ENCODE peak calls at places on chromosomes 1 and 21, in four cellular contexts. One of them, this sample, is unnamed.

GRCh38 chr1:183734600-183735036 is 70.3 kb upstream of the RGL1 start:
- DNase-seq in epithelial cell of esophagus: no peak
- DNase-seq in B cell: no peak
- DNase-seq in MCF 10A: peak
- DNase-seq in this sample: no peak

GRCh38 chr1:33878392-33878791 is 14.5 kb downstream of the HMGB4 start:
- DNase-seq in epithelial cell of esophagus: no peak
- DNase-seq in B cell: no peak
- DNase-seq in MCF 10A: no peak
- DNase-seq in this sample: no peak

GRCh38 chr1:216034506-216034905 is 388.7 kb downstream of the USH2A start:
- DNase-seq in epithelial cell of esophagus: peak
- DNase-seq in B cell: no peak
- DNase-seq in MCF 10A: peak
- DNase-seq in this sample: no peak

GRCh38 chr1:57252597-57253306 is 171.1 kb downstream of the DAB1 start:
- DNase-seq in epithelial cell of esophagus: peak
- DNase-seq in B cell: no peak
- DNase-seq in MCF 10A: no peak
- DNase-seq in this sample: no peak

GRCh38 chr1:61005572-61006386 is 76.6 kb upstream of the NFIA start:
- DNase-seq in epithelial cell of esophagus: no peak
- DNase-seq in B cell: no peak
- DNase-seq in MCF 10A: no peak
- DNase-seq in this sample: no peak

GRCh38 chr1:40978886-40979240 is 633 bp upstream of the CTPS1 start:
- DNase-seq in epithelial cell of esophagus: no peak
- DNase-seq in B cell: no peak
- DNase-seq in MCF 10A: no peak
- DNase-seq in this sample: no peak

GRCh38 chr1:154182342-154183044 is 9.4 kb downstream of the TPM3 start:
- DNase-seq in epithelial cell of esophagus: peak
- DNase-seq in B cell: peak
- DNase-seq in MCF 10A: peak
- DNase-seq in this sample: peak

GRCh38 chr21:43659136-43660000 is at the start of the genes HSF2BP and RRP1B:
- DNase-seq in epithelial cell of esophagus: peak
- DNase-seq in B cell: peak
- DNase-seq in MCF 10A: peak
- DNase-seq in this sample: peak

GRCh38 chr1:28322209-28322608 is 6.6 kb upstream of the MED18 start:
- DNase-seq in epithelial cell of esophagus: peak
- DNase-seq in B cell: no peak
- DNase-seq in MCF 10A: no peak
- DNase-seq in this sample: no peak

GRCh38 chr21:35324372-35325220 is 275.5 kb upstream of the RUNX1 start:
- DNase-seq in epithelial cell of esophagus: peak
- DNase-seq in B cell: no peak
- DNase-seq in MCF 10A: no peak
- DNase-seq in this sample: no peak

GRCh38 chr1:51044834-51045233 is 57.2 kb upstream of the C1orf185 start:
- DNase-seq in epithelial cell of esophagus: peak
- DNase-seq in B cell: no peak
- DNase-seq in MCF 10A: peak
- DNase-seq in this sample: no peak

GRCh38 chr1:62424412-62424811 is 12.4 kb upstream of the USP1 start:
- DNase-seq in epithelial cell of esophagus: no peak
- DNase-seq in B cell: no peak
- DNase-seq in MCF 10A: peak
- DNase-seq in this sample: no peak

GRCh38 chr21:35927262-35927661 is 133.1 kb downstream of the SETD4 start:
- DNase-seq in epithelial cell of esophagus: no peak
- DNase-seq in B cell: no peak
- DNase-seq in MCF 10A: no peak
- DNase-seq in this sample: no peak

GRCh38 chr1:166868639-166869038 is 7.4 kb downstream of the TADA1 start:
- DNase-seq in epithelial cell of esophagus: no peak
- DNase-seq in B cell: no peak
- DNase-seq in MCF 10A: no peak
- DNase-seq in this sample: no peak

GRCh38 chr21:30408782-30409494 is 13.1 kb downstream of the KRTAP13-1 start:
- DNase-seq in epithelial cell of esophagus: peak
- DNase-seq in B cell: no peak
- DNase-seq in MCF 10A: peak
- DNase-seq in this sample: no peak

GRCh38 chr1:201739492-201740085 is 89.4 kb upstream of the IPO9 start:
- DNase-seq in epithelial cell of esophagus: peak
- DNase-seq in B cell: peak
- DNase-seq in MCF 10A: peak
- DNase-seq in this sample: peak

GRCh38 chr1:225412803-225413338 is 15.0 kb downstream of the LBR start:
- DNase-seq in epithelial cell of esophagus: no peak
- DNase-seq in B cell: no peak
- DNase-seq in MCF 10A: no peak
- DNase-seq in this sample: no peak

GRCh38 chr1:104132386-104132973 is 382.8 kb downstream of the AMY1C start:
- DNase-seq in epithelial cell of esophagus: peak
- DNase-seq in B cell: no peak
- DNase-seq in MCF 10A: peak
- DNase-seq in this sample: peak

GRCh38 chr1:179310271-179310670 is 16.7 kb downstream of the SOAT1 start:
- DNase-seq in epithelial cell of esophagus: peak
- DNase-seq in B cell: no peak
- DNase-seq in MCF 10A: peak
- DNase-seq in this sample: no peak

GRCh38 chr1:201409440-201409839 is 10.3 kb upstream of the LAD1 start:
- DNase-seq in epithelial cell of esophagus: no peak
- DNase-seq in B cell: no peak
- DNase-seq in MCF 10A: no peak
- DNase-seq in this sample: no peak

GRCh38 chr1:200861937-200862647 is 10.7 kb upstream of the GPR25 start:
- DNase-seq in epithelial cell of esophagus: no peak
- DNase-seq in B cell: no peak
- DNase-seq in MCF 10A: no peak
- DNase-seq in this sample: no peak

GRCh38 chr1:197468581-197469175 is 200.6 kb downstream of the CRB1 start:
- DNase-seq in epithelial cell of esophagus: no peak
- DNase-seq in B cell: no peak
- DNase-seq in MCF 10A: no peak
- DNase-seq in this sample: no peak

GRCh38 chr1:197467881-197468280 is 199.8 kb downstream of the CRB1 start:
- DNase-seq in epithelial cell of esophagus: no peak
- DNase-seq in B cell: no peak
- DNase-seq in MCF 10A: no peak
- DNase-seq in this sample: no peak

GRCh38 chr1:197465528-197466205 is 197.6 kb downstream of the CRB1 start:
- DNase-seq in epithelial cell of esophagus: no peak
- DNase-seq in B cell: no peak
- DNase-seq in MCF 10A: no peak
- DNase-seq in this sample: no peak

GRCh38 chr1:197464039-197464438 is 196.0 kb downstream of the CRB1 start:
- DNase-seq in epithelial cell of esophagus: peak
- DNase-seq in B cell: no peak
- DNase-seq in MCF 10A: peak
- DNase-seq in this sample: no peak

DNA sequence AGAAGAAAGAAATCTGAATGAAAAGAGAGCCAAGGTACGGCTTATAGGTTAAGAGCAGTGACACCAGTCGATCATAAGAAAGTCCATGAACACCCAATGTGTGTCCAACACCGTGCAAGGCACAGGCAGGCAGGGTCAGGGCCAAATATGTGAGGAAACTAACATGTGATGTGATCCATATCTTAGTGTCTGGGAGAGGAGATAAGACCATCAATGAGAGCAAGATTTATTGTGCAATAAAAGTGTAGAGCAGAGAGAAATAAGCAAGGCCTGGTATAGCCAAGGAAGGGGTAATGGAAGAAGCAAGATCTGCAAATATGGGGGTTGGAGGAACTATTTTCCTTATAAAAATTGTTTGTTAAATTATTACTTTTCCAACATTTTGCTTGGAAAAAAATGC is 198.8 kb downstream of the CRB1 start:
- DNase-seq in epithelial cell of esophagus: no peak
- DNase-seq in B cell: no peak
- DNase-seq in MCF 10A: no peak
- DNase-seq in this sample: no peak
- TF ChIP-seq CTCF in epithelial cell of esophagus: no peak
- TF ChIP-seq CTCF in B cell: no peak
- TF ChIP-seq CTCF in MCF 10A: no peak
- TF ChIP-seq CTCF in this sample: no peak

GRCh38 chr1:214494706-214495105 is 56.7 kb downstream of the PTPN14 start:
- DNase-seq in epithelial cell of esophagus: peak
- DNase-seq in B cell: no peak
- DNase-seq in MCF 10A: peak
- DNase-seq in this sample: no peak

GRCh38 chr1:214493126-214493796 is 58.1 kb downstream of the PTPN14 start:
- DNase-seq in epithelial cell of esophagus: no peak
- DNase-seq in B cell: no peak
- DNase-seq in MCF 10A: no peak
- DNase-seq in this sample: no peak

GRCh38 chr1:214492405-214493075 is 58.9 kb downstream of the PTPN14 start:
- DNase-seq in epithelial cell of esophagus: no peak
- DNase-seq in B cell: no peak
- DNase-seq in MCF 10A: no peak
- DNase-seq in this sample: no peak

GRCh38 chr1:214496126-214496525 is 55.3 kb downstream of the PTPN14 start:
- DNase-seq in epithelial cell of esophagus: no peak
- DNase-seq in B cell: no peak
- DNase-seq in MCF 10A: no peak
- DNase-seq in this sample: no peak

DNA sequence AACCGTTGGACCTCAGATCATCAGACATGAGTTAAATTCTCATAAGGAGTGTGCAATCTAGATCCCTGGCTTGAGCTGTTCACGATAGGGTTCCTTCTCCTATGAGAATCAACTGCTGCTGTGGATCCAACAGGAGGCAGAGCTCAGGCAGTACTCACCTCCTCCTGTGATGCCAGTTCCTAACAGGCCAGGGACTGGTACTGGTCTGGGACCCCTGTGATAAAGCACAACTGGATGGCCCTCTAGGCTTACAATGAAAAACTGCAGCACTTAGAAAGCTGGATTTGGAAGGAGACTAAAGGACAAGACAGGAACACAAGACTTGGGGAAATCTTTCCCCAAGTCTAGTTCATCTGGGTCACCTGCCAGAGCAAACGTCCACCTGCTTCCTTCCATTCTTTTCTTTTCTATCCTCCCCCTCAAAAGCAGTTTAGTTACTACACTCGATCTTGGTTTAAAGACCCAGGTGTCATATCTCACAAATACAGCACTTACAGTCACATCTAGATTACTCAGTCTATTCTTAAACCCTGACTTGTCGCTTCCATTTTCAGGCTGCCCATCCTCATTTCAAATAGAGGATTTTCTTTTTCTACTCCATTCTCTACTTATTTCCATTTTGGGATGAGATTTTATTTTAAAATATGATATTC is 59.8 kb downstream of the PTPN14 start:
- DNase-seq in epithelial cell of esophagus: no peak
- DNase-seq in B cell: no peak
- DNase-seq in MCF 10A: no peak
- DNase-seq in this sample: no peak
- TF ChIP-seq CTCF in epithelial cell of esophagus: no peak
- TF ChIP-seq CTCF in B cell: no peak
- TF ChIP-seq CTCF in MCF 10A: no peak
- TF ChIP-seq CTCF in this sample: no peak

GRCh38 chr1:171740987-171741871 is 636 bp downstream of the VAMP4 start:
- DNase-seq in epithelial cell of esophagus: peak
- DNase-seq in B cell: peak
- DNase-seq in MCF 10A: peak
- DNase-seq in this sample: peak

GRCh38 chr1:171742577-171742922 is 685 bp upstream of the VAMP4 start:
- DNase-seq in epithelial cell of esophagus: peak
- DNase-seq in B cell: no peak
- DNase-seq in MCF 10A: peak
- DNase-seq in this sample: peak

GRCh38 chr1:171743014-171743870 is 1.4 kb upstream of the VAMP4 start:
- DNase-seq in epithelial cell of esophagus: peak
- DNase-seq in B cell: no peak
- DNase-seq in MCF 10A: peak
- DNase-seq in this sample: no peak

GRCh38 chr1:171740356-171740863 is 1.5 kb downstream of the VAMP4 start:
- DNase-seq in epithelial cell of esophagus: no peak
- DNase-seq in B cell: no peak
- DNase-seq in MCF 10A: no peak
- DNase-seq in this sample: no peak

DNA sequence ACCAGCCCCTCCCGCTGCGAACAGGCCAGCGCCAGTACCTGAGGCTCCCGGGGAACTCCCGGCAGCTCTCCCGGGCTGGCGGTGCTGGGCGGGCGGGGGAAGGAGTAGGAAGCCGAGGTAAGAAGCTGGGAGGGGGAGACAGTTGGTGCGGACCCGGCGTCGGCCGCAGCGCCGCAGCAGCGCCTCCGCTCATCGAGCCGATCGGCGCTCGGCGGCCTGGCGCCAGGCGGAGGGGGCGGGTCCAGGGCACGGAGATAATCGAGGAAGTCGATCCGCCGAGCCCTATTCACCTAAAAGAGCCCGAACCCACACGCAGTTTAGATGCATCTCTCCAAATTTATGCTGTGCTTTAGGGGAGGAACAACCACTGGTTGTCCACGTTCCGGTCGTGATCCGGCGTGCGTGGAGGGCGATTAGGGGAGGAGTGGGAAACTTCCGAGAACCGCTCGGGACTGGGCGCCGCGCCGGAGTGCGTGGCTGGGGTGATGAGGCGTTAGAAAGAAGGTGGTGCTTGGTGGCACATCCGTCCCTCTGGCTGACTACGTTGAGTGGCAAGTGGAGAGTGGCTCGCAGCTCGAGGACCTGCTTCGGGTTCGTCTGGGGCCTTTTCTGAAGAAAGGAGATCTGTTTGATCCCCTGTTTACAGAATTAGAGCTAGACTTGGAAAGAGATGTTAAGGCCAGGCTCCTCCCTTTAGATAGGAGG is at the start of gene VAMP4:
- DNase-seq in epithelial cell of esophagus: peak
- DNase-seq in B cell: peak
- DNase-seq in MCF 10A: peak
- DNase-seq in this sample: peak
- TF ChIP-seq CTCF in epithelial cell of esophagus: no peak
- TF ChIP-seq CTCF in B cell: no peak
- TF ChIP-seq CTCF in MCF 10A: no peak
- TF ChIP-seq CTCF in this sample: no peak

DNA sequence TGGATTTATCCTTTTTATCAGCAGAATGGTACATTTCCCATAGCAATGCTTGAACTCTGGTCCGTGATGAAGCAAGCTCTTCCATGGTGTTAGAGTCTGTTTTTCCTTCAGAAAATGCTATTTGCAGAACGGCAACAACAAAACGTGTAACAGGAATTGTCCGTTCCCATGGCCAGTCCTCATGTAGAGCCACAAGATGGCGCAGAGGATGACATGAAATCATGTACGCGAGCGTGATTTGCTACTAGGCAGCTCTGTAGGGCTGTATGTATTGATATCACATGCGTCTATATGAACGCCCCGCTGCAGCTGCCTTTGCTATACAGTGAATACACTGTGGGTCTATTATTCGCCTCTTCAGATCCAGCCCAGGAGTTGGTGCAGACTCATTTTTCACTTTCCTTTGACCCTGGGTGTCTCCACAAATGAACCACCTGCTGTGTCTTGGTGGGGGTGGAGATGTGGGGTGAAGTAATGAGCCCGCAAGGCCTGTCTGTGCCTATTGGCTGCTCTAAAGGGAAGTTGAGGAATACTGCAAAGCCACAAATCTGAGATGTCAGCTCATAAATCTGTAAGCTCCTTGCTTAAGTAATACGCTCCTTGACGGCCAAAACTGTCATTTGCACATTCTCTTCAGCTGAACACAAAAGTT is 361.5 kb downstream of the KIF26B start:
- DNase-seq in epithelial cell of esophagus: no peak
- DNase-seq in B cell: no peak
- DNase-seq in MCF 10A: peak
- DNase-seq in this sample: no peak
- TF ChIP-seq CTCF in epithelial cell of esophagus: no peak
- TF ChIP-seq CTCF in B cell: no peak
- TF ChIP-seq CTCF in MCF 10A: peak
- TF ChIP-seq CTCF in this sample: no peak